ENCODE peak calls at places on chromosomes 7 and 10, in six cellular contexts. One of them, this sample, is unnamed.
A peak's percentile ranks its signal among the peaks of the same experiment; 100 is the strongest.

GRCh38 chr10:132961864-132962622 is 19.7 kb upstream of the CFAP46 start:
- DNase-seq in Panc1: no peak
- DNase-seq in upper lobe of right lung: peak; percentile 79
- DNase-seq in right lobe of liver: peak; percentile 61
- DNase-seq in cardiac muscle cell: peak; percentile 74
- DNase-seq in IMR-90: peak; percentile 67
- DNase-seq in this sample: peak; percentile 56

GRCh38 chr10:125035588-125036298 is 93.8 kb downstream of the ZRANB1 start:
- DNase-seq in Panc1: no peak
- DNase-seq in upper lobe of right lung: no peak
- DNase-seq in right lobe of liver: no peak
- DNase-seq in cardiac muscle cell: no peak
- DNase-seq in IMR-90: no peak
- DNase-seq in this sample: no peak

GRCh38 chr7:27097686-27098492 is 2.1 kb upstream of the HOXA1 start:
- DNase-seq in Panc1: no peak
- DNase-seq in upper lobe of right lung: no peak
- DNase-seq in right lobe of liver: no peak
- DNase-seq in cardiac muscle cell: no peak
- DNase-seq in IMR-90: peak; percentile 52
- DNase-seq in this sample: no peak

GRCh38 chr10:24873281-24873683 is 79.1 kb downstream of the PRTFDC1 start:
- DNase-seq in Panc1: no peak
- DNase-seq in upper lobe of right lung: no peak
- DNase-seq in right lobe of liver: no peak
- DNase-seq in cardiac muscle cell: no peak
- DNase-seq in IMR-90: peak; percentile 95
- DNase-seq in this sample: no peak

GRCh38 chr7:19508124-19508523 is 200.7 kb downstream of the POLR1F start:
- DNase-seq in Panc1: no peak
- DNase-seq in upper lobe of right lung: no peak
- DNase-seq in right lobe of liver: no peak
- DNase-seq in cardiac muscle cell: no peak
- DNase-seq in IMR-90: no peak
- DNase-seq in this sample: no peak

GRCh38 chr7:95804090-95804489 is 31.7 kb downstream of the DYNC1I1 start:
- DNase-seq in Panc1: no peak
- DNase-seq in upper lobe of right lung: no peak
- DNase-seq in right lobe of liver: no peak
- DNase-seq in cardiac muscle cell: no peak
- DNase-seq in IMR-90: no peak
- DNase-seq in this sample: no peak

GRCh38 chr7:1460757-1461639 is 1.7 kb upstream of the MICALL2 start:
- DNase-seq in Panc1: no peak
- DNase-seq in upper lobe of right lung: peak; percentile 82
- DNase-seq in right lobe of liver: peak; percentile 88
- DNase-seq in cardiac muscle cell: peak; percentile 38
- DNase-seq in IMR-90: peak; percentile 34
- DNase-seq in this sample: no peak

GRCh38 chr7:55193245-55193644 is 171.9 kb upstream of the LANCL2 start:
- DNase-seq in Panc1: no peak
- DNase-seq in upper lobe of right lung: no peak
- DNase-seq in right lobe of liver: no peak
- DNase-seq in cardiac muscle cell: no peak
- DNase-seq in IMR-90: peak; percentile 22
- DNase-seq in this sample: no peak

GRCh38 chr7:50207682-50208255 is 96.7 kb upstream of the IKZF1 start:
- DNase-seq in Panc1: no peak
- DNase-seq in upper lobe of right lung: peak; percentile 77
- DNase-seq in right lobe of liver: no peak
- DNase-seq in cardiac muscle cell: no peak
- DNase-seq in IMR-90: no peak
- DNase-seq in this sample: no peak

GRCh38 chr10:88810196-88810961 is 7.8 kb downstream of the LIPM start:
- DNase-seq in Panc1: peak; percentile 33
- DNase-seq in upper lobe of right lung: no peak
- DNase-seq in right lobe of liver: no peak
- DNase-seq in cardiac muscle cell: peak; percentile 69
- DNase-seq in IMR-90: peak; percentile 72
- DNase-seq in this sample: no peak

GRCh38 chr10:132257907-132258306 is 49.8 kb downstream of the STK32C start:
- DNase-seq in Panc1: no peak
- DNase-seq in upper lobe of right lung: no peak
- DNase-seq in right lobe of liver: no peak
- DNase-seq in cardiac muscle cell: no peak
- DNase-seq in IMR-90: no peak
- DNase-seq in this sample: no peak

GRCh38 chr10:1738950-1739349 is 1.6 kb upstream of the ADARB2 start:
- DNase-seq in Panc1: no peak
- DNase-seq in upper lobe of right lung: no peak
- DNase-seq in right lobe of liver: no peak
- DNase-seq in cardiac muscle cell: peak; percentile 56
- DNase-seq in IMR-90: no peak
- DNase-seq in this sample: no peak

GRCh38 chr10:24462889-24463552 is 254.1 kb downstream of the KIAA1217 start:
- DNase-seq in Panc1: no peak
- DNase-seq in upper lobe of right lung: no peak
- DNase-seq in right lobe of liver: no peak
- DNase-seq in cardiac muscle cell: no peak
- DNase-seq in IMR-90: no peak
- DNase-seq in this sample: no peak

GRCh38 chr10:86545097-86545496 is 23.5 kb upstream of the WAPL start:
- DNase-seq in Panc1: no peak
- DNase-seq in upper lobe of right lung: no peak
- DNase-seq in right lobe of liver: no peak
- DNase-seq in cardiac muscle cell: no peak
- DNase-seq in IMR-90: no peak
- DNase-seq in this sample: no peak

GRCh38 chr7:22586101-22586805 is 86.3 kb upstream of the STEAP1B start:
- DNase-seq in Panc1: no peak
- DNase-seq in upper lobe of right lung: no peak
- DNase-seq in right lobe of liver: no peak
- DNase-seq in cardiac muscle cell: no peak
- DNase-seq in IMR-90: no peak
- DNase-seq in this sample: no peak
- H3K27ac ChIP-seq in Panc1: peak overlapping the region; percentile 26
- H3K27ac ChIP-seq in upper lobe of right lung: no peak overlapping the region
- H3K27ac ChIP-seq in right lobe of liver: no peak overlapping the region
- H3K27ac ChIP-seq in cardiac muscle cell: peak overlapping the region; percentile 84
- H3K27ac ChIP-seq in IMR-90: no peak overlapping the region
- H3K27ac ChIP-seq in this sample: no peak overlapping the region

DNA sequence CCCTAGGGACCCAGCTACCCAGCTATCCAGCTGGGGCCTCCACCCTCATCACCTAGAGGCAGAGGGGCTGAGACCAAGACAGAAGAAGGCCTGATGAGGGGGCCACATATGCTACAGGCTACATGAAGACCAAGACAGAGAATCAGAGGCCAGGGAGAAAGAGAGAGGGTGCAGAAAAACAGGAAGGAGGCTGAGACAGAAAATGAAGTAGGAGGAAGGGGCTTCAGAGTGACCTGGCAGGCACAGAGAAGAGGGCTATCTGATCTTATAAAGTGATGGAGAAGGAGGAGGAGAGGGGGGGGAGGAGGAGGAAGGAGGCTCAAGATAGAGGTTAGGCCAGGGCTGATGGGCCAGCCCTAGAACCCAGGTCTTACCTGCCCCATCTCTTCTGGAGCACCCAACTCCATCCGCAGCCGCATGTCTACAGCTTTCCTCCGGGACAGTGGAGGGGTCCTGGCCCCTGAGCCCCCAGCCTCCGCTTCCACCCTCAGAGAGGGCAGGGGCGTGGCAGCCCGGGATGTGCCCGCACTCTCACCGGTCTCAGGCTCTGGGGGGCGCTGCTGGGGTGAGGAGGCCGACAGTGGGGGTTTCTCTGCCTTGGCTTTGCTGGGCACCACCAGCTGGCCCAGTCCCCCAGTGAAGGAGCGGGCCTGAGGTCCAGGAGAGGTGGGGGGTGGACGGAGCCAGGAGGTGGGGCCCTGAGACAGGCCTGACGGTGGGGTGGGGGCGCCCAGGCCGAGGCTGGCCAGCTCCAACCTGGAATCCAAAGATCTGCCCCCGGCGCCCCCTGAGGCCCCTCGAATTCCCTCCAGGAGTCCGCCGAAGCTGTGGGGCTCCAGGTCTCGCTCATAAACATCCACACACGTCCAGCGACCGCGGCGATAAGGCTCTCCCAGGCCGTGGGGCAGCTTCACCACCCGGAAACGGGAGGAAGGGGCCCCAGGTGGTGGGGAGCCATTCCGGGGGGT is 1.8 kb downstream of the TSC22D4 start:
- DNase-seq in Panc1: no peak
- DNase-seq in upper lobe of right lung: no peak
- DNase-seq in right lobe of liver: no peak
- DNase-seq in cardiac muscle cell: no peak
- DNase-seq in IMR-90: no peak
- DNase-seq in this sample: peak; percentile 60
- H3K4me3 ChIP-seq in Panc1: peak overlapping the region; percentile 95
- H3K4me3 ChIP-seq in upper lobe of right lung: peak overlapping the region; percentile 88
- H3K4me3 ChIP-seq in right lobe of liver: peak overlapping the region; percentile 96
- H3K4me3 ChIP-seq in cardiac muscle cell: peak overlapping the region; percentile 89
- H3K4me3 ChIP-seq in IMR-90: peak overlapping the region; percentile 91
- H3K4me3 ChIP-seq in this sample: peak overlapping the region; percentile 96

GRCh38 chr10:130745251-130745650 is 566.3 kb downstream of the TCERG1L start:
- DNase-seq in Panc1: no peak
- DNase-seq in upper lobe of right lung: peak; percentile 38
- DNase-seq in right lobe of liver: peak; percentile 22
- DNase-seq in cardiac muscle cell: no peak
- DNase-seq in IMR-90: no peak
- DNase-seq in this sample: no peak

GRCh38 chr10:130745831-130746230 is 565.7 kb downstream of the TCERG1L start:
- DNase-seq in Panc1: no peak
- DNase-seq in upper lobe of right lung: peak; percentile 16
- DNase-seq in right lobe of liver: peak; percentile 25
- DNase-seq in cardiac muscle cell: no peak
- DNase-seq in IMR-90: no peak
- DNase-seq in this sample: no peak

GRCh38 chr10:130747946-130748345 is 563.6 kb downstream of the TCERG1L start:
- DNase-seq in Panc1: no peak
- DNase-seq in upper lobe of right lung: peak; percentile 38
- DNase-seq in right lobe of liver: peak; percentile 23
- DNase-seq in cardiac muscle cell: no peak
- DNase-seq in IMR-90: no peak
- DNase-seq in this sample: no peak

GRCh38 chr10:130747359-130747758 is 564.2 kb downstream of the TCERG1L start:
- DNase-seq in Panc1: no peak
- DNase-seq in upper lobe of right lung: no peak
- DNase-seq in right lobe of liver: peak; percentile 21
- DNase-seq in cardiac muscle cell: no peak
- DNase-seq in IMR-90: no peak
- DNase-seq in this sample: no peak

GRCh38 chr10:130746311-130746710 is 565.2 kb downstream of the TCERG1L start:
- DNase-seq in Panc1: no peak
- DNase-seq in upper lobe of right lung: peak; percentile 40
- DNase-seq in right lobe of liver: peak; percentile 12
- DNase-seq in cardiac muscle cell: no peak
- DNase-seq in IMR-90: no peak
- DNase-seq in this sample: no peak
- H3K9me3 ChIP-seq in Panc1: no peaks in the 10 kb centered on the region
- H3K9me3 ChIP-seq in upper lobe of right lung: no peaks in the 10 kb centered on the region
- H3K9me3 ChIP-seq in right lobe of liver: no peaks in the 10 kb centered on the region
- H3K9me3 ChIP-seq in cardiac muscle cell: no peaks in the 10 kb centered on the region
- H3K9me3 ChIP-seq in IMR-90: peaks cover 56% of the 10 kb centered on the region
- H3K9me3 ChIP-seq in this sample: no peaks in the 10 kb centered on the region

DNA sequence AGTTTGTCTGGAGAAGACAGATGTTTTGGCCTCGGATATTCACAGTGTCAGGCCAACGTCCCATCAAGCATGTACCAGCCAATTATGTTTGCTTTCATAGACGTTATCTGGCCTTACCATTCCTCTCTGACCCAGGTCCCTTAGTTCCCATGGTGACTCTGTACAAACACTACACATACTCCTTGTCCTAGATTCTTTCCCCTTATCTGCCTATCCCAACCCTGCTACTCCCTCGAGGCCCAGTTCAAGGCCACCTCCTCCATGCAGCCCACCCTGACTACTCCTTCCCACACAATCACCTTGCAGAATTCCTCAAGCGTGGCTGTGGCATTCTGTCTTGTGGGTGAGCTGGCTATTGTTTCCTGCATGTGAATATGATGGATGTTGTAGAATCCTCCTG is 155.2 kb downstream of the PRKAG2 start:
- DNase-seq in Panc1: no peak
- DNase-seq in upper lobe of right lung: no peak
- DNase-seq in right lobe of liver: no peak
- DNase-seq in cardiac muscle cell: no peak
- DNase-seq in IMR-90: no peak
- DNase-seq in this sample: no peak
- H3K27ac ChIP-seq in Panc1: peak overlapping the region; percentile 17
- H3K27ac ChIP-seq in upper lobe of right lung: no peak overlapping the region
- H3K27ac ChIP-seq in right lobe of liver: no peak overlapping the region
- H3K27ac ChIP-seq in cardiac muscle cell: peak overlapping the region; percentile 84
- H3K27ac ChIP-seq in IMR-90: no peak overlapping the region
- H3K27ac ChIP-seq in this sample: no peak overlapping the region

GRCh38 chr10:649445-649797 is 40.0 kb downstream of the DIP2C start:
- DNase-seq in Panc1: no peak
- DNase-seq in upper lobe of right lung: no peak
- DNase-seq in right lobe of liver: no peak
- DNase-seq in cardiac muscle cell: no peak
- DNase-seq in IMR-90: no peak
- DNase-seq in this sample: no peak

GRCh38 chr10:649798-650690 is 39.4 kb downstream of the DIP2C start:
- DNase-seq in Panc1: no peak
- DNase-seq in upper lobe of right lung: no peak
- DNase-seq in right lobe of liver: peak; percentile 81
- DNase-seq in cardiac muscle cell: no peak
- DNase-seq in IMR-90: peak; percentile 82
- DNase-seq in this sample: no peak

GRCh38 chr10:652226-652625 is 37.2 kb downstream of the DIP2C start:
- DNase-seq in Panc1: no peak
- DNase-seq in upper lobe of right lung: no peak
- DNase-seq in right lobe of liver: no peak
- DNase-seq in cardiac muscle cell: no peak
- DNase-seq in IMR-90: no peak
- DNase-seq in this sample: no peak

GRCh38 chr10:651700-652099 is 37.8 kb downstream of the DIP2C start:
- DNase-seq in Panc1: no peak
- DNase-seq in upper lobe of right lung: no peak
- DNase-seq in right lobe of liver: no peak
- DNase-seq in cardiac muscle cell: no peak
- DNase-seq in IMR-90: no peak
- DNase-seq in this sample: no peak

GRCh38 chr10:650691-651615 is 38.5 kb downstream of the DIP2C start:
- DNase-seq in Panc1: no peak
- DNase-seq in upper lobe of right lung: no peak
- DNase-seq in right lobe of liver: no peak
- DNase-seq in cardiac muscle cell: no peak
- DNase-seq in IMR-90: peak; percentile 78
- DNase-seq in this sample: no peak
- H3K4me3 ChIP-seq in Panc1: no peak overlapping the region
- H3K4me3 ChIP-seq in upper lobe of right lung: peak overlapping the region; percentile 19
- H3K4me3 ChIP-seq in right lobe of liver: peak overlapping the region; percentile 56
- H3K4me3 ChIP-seq in cardiac muscle cell: no peak overlapping the region
- H3K4me3 ChIP-seq in IMR-90: peak overlapping the region; percentile 15
- H3K4me3 ChIP-seq in this sample: no peak overlapping the region

This sample was measured in CD8-positive, alpha-beta T cell.